ENCODE peak calls at places on chromosomes 7 and 10, in nine cellular contexts. E is heart left ventricle, L is GM06990, Q is hepatocyte, N is body of pancreas, I is lower lobe of right lung, B is retinal pigment epithelial cell, G is fibroblast of the aortic adventitia, R is astrocyte of the spinal cord. Y is an unnamed sample.
A peak's percentile ranks its signal among the peaks of the same experiment; 100 is the strongest.

GRCh38 chr7:100171840-100172239 is 3.4 kb upstream of the GAL3ST4 start:
- DNase-seq in I (no peak), E (no peak), N (no peak), R (no peak), L (no peak), Q (no peak), B (no peak), G (no peak), Y (no peak)

GRCh38 chr7:30252885-30253795 is 31.3 kb upstream of the ZNRF2 start:
- DNase-seq in G (no peak), I (peak; percentile 77), E (peak; percentile 74), B (peak; percentile 44), Q (peak; percentile 34), N (peak; percentile 66), R (peak; percentile 71), L (no peak), Y (peak; percentile 77)

GRCh38 chr7:30226593-30227268 is 57.7 kb upstream of the ZNRF2 start:
- DNase-seq in R (no peak), E (no peak), B (no peak), I (peak; percentile 51), G (no peak), Q (peak; percentile 70), L (no peak), N (peak; percentile 79), Y (peak; percentile 60)

GRCh38 chr7:150971242-150972048 is 6.7 kb downstream of the KCNH2 start:
- DNase-seq in E (no peak), L (no peak), R (no peak), I (no peak), N (peak; percentile 23), G (no peak), B (no peak), Q (no peak), Y (no peak)

GRCh38 chr7:37491919-37492694 is 43.4 kb upstream of the ELMO1 start:
- DNase-seq in E (no peak), G (no peak), B (no peak), N (no peak), L (no peak), Q (peak; percentile 56), R (no peak), I (no peak), Y (no peak)

GRCh38 chr10:2949948-2950354 is 117.4 kb upstream of the PFKP start:
- DNase-seq in L (peak; percentile 32), E (no peak), R (peak; percentile 45), N (no peak), Q (no peak), I (no peak), G (no peak), B (peak; percentile 19), Y (no peak)

GRCh38 chr7:105799006-105799405 is 77.4 kb downstream of the ATXN7L1 start:
- DNase-seq in E (no peak), Q (no peak), B (no peak), I (no peak), G (no peak), R (no peak), L (no peak), N (no peak), Y (no peak)

GRCh38 chr7:2525161-2525930 is 5.8 kb downstream of the LFNG start:
- DNase-seq in N (peak; percentile 70), G (no peak), B (no peak), I (peak; percentile 73), E (no peak), Q (no peak), R (no peak), L (no peak), Y (no peak)

GRCh38 chr10:23422003-23422411 is 16.9 kb upstream of the OTUD1 start:
- DNase-seq in R (no peak), N (no peak), I (no peak), L (no peak), E (no peak), Q (peak; percentile 30), G (peak; percentile 10), B (no peak), Y (peak; percentile 69)

GRCh38 chr10:97434557-97434956 is 8.6 kb downstream of the PGAM1 start:
- DNase-seq in N (no peak), G (no peak), Q (no peak), E (no peak), I (no peak), L (no peak), R (no peak), B (no peak), Y (no peak)

GRCh38 chr7:2566890-2567662 is 8.3 kb downstream of the IQCE start:
- DNase-seq in G (peak; percentile 43), R (peak; percentile 72), B (no peak), N (no peak), I (peak; percentile 37), L (peak; percentile 74), Q (no peak), E (no peak), Y (no peak)

GRCh38 chr7:101717986-101718746 is 89.1 kb upstream of the MYL10 start:
- DNase-seq in R (peak; percentile 36), I (peak; percentile 53), G (no peak), L (no peak), E (no peak), B (no peak), Q (peak; percentile 80), N (no peak), Y (no peak)

GRCh38 chr10:9608592-9608991 is 1409.1 kb upstream of the CELF2 start:
- DNase-seq in L (no peak), B (no peak), Q (peak; percentile 32), N (no peak), E (no peak), I (no peak), R (peak; percentile 55), G (peak; percentile 2), Y (no peak)

DNA sequence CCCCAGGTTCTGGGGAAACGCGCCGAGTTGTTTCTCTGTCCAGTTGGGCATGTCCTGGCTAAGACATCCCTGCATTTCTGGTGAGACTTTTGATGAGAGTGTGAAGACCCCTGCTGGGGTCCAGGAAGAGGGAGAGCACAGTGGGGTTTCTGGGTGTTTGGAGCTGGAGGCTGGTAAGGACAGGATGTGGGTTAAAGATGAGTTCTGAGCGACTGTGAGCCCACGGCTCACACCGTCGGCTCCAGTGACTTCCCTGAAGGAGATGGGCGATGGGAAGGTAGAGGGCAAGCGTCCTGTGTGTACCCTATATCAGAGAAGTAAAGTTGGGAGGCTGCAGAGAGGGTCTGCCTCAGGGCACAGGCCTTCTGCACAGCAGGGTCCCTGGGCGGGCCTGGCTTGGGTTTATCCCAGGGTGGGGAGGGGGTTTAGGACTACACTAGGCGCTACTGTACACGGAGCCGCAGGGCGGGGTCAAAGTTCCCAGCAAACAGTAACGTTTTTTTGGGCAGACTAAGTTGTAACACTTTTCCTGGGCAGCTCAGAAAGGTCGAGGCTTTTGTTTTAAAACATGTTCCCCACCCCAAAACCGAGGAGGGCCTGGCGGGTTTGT is 3.6 kb downstream of the EMX2 start:
- DNase-seq in R (no peak), G (no peak), Q (no peak), N (no peak), E (no peak), L (no peak), I (no peak), B (no peak), Y (no peak)
- H3K4me3 ChIP-seq in R (no peak overlapping the region), G (no peak overlapping the region), Q (no peak overlapping the region), N (no peak overlapping the region), E (no peak overlapping the region), L (no peak overlapping the region), I (no peak overlapping the region), B (no peak overlapping the region), Y (no peak overlapping the region)

DNA sequence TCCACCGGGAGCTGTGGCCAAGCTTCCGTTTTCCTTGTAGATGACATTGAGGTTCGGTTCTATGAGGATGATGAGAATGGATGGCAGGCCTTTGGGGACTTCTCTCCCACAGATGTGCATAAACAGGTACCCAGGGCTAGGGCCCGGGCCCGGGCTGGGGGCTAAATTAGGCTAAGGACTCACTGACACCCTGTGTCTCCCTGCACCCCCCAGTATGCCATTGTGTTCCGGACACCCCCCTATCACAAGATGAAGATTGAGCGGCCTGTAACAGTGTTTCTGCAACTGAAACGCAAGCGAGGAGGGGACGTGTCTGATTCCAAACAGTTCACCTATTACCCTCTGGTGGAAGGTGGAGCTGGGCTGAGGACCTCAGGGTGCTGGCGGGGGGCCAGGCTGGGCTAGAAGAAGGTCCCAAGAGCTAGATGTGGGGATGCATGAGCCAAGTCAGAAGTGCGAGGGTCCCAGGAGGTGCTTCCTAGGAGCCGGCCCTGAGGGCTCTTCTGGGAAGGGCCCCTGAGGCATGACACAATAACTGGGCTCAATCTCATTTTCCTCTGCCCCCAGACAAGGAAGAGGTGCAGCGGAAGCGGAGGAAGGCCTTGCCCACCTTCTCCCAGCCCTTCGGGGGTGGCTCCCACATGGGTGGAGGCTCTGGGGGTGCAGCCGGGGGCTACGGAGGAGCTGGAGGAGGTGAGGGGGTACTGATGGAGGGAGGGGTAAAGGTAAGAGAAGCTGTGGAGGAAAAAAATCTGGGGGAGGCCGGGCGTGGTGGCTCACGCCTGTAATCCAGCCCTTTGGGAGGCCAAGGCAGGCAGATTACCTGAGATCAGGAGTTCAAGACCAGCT is 2.9 kb downstream of the NFKB2 start:
- DNase-seq in E (no peak), G (no peak), I (no peak), R (no peak), N (no peak), B (no peak), Q (no peak), L (no peak), Y (no peak)
- H3K4me3 ChIP-seq in E (peak overlapping the region; percentile 69), G (no peak overlapping the region), I (peak overlapping the region; percentile 64), R (no peak overlapping the region), N (no peak overlapping the region), B (no peak overlapping the region), Q (no peak overlapping the region), L (peak overlapping the region; percentile 95), Y (no peak overlapping the region)

DNA sequence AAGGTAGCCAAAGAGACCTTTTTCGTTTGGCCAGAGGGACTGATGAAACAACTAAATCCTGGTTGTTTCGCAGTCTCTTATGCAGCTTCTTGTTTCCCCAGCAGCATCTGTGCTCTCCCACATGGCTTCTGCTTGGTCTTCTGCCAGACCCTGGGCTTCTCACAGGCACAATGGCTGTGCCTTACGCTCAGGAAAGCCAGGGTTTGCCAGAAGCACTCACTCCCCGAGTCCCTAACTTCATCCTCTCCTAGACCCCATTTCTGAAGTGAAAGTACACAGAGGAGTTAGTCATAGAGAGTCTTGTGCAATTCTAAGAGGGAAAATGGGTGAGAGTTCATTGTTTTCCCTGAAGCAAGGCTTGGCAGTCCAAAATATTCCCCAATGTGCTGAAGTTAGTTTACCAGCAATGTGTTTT is 121.7 kb downstream of the EVX1 start:
- DNase-seq in R (peak; percentile 59), N (peak; percentile 24), L (no peak), Q (peak; percentile 61), E (peak; percentile 26), G (peak; percentile 87), B (peak; percentile 9), I (no peak), Y (peak; percentile 53)
- H3K4me3 ChIP-seq in R (no peak overlapping the region), N (no peak overlapping the region), L (no peak overlapping the region), Q (no peak overlapping the region), E (no peak overlapping the region), G (peak overlapping the region; percentile 45), B (no peak overlapping the region), I (no peak overlapping the region), Y (peak overlapping the region; percentile 6)

DNA sequence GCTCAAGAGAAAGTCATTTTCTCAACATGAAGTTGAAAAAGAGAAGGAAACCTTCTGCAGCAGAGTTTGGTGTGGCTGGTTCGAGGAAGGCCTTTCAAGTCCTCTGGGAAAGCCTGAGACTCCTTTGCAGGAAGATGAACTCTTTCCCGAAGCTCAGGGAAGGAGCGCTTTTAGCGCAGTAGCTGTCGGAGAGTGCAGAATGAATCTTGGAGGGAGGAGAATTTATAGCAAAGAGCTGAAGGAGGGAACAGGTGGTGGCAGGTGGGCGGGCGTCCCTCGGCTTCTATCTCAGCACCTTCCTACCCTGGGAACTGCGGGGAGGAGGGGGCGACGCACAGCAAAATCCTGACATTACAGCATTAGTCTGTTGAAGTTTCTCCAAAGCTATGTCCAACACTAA is at the start of gene ATOH7:
- DNase-seq in E (no peak), Q (peak; percentile 8), I (no peak), L (no peak), R (no peak), B (no peak), N (no peak), G (peak; percentile 25), Y (no peak)
- H3K4me3 ChIP-seq in E (peak within 1 kb of the TSS; percentile 67), Q (peak within 1 kb of the TSS; percentile 74), I (peak within 1 kb of the TSS; percentile 70), L (peak within 1 kb of the TSS; percentile 69), R (peak within 1 kb of the TSS; percentile 63), B (peak within 1 kb of the TSS; percentile 58), N (peak within 1 kb of the TSS; percentile 23), G (peak within 1 kb of the TSS; percentile 74), Y (peak within 1 kb of the TSS; percentile 56)